ENCODE peak calls at places on chromosome 13, in eight cellular contexts. One of them, this sample, is unnamed.

GRCh38 chr13:34153428-34154180 is 335.7 kb downstream of the RFC3 start:
- DNase-seq in A549: no peak
- DNase-seq in hepatic stellate cell: no peak
- DNase-seq in MCF 10A: no peak
- DNase-seq in psoas muscle: no peak
- DNase-seq in stimulated activated CD8-positive, alpha-beta memory T cell treated with anti-CD3 and anti-CD28 coated beads, Interleukin-12 subunit alpha, Interleukin-12 subunit beta, amount 100 ng/mL, for 1 hour: no peak
- DNase-seq in mucosa of descending colon: no peak
- DNase-seq in T-helper 2 cell: no peak
- DNase-seq in this sample: no peak

GRCh38 chr13:23986619-23987018 is 89.3 kb upstream of the C1QTNF9B start:
- DNase-seq in A549: no peak
- DNase-seq in hepatic stellate cell: peak
- DNase-seq in mucosa of descending colon: no peak
- DNase-seq in MCF 10A: no peak
- DNase-seq in T-helper 2 cell: no peak
- DNase-seq in stimulated activated CD8-positive, alpha-beta memory T cell treated with anti-CD3 and anti-CD28 coated beads, Interleukin-12 subunit alpha, Interleukin-12 subunit beta, amount 100 ng/mL, for 1 hour: no peak
- DNase-seq in psoas muscle: no peak
- DNase-seq in this sample: no peak

GRCh38 chr13:114225610-114226009 is 9.1 kb upstream of the CDC16 start:
- DNase-seq in hepatic stellate cell: no peak
- DNase-seq in mucosa of descending colon: no peak
- DNase-seq in MCF 10A: no peak
- DNase-seq in psoas muscle: no peak
- DNase-seq in stimulated activated CD8-positive, alpha-beta memory T cell treated with anti-CD3 and anti-CD28 coated beads, Interleukin-12 subunit alpha, Interleukin-12 subunit beta, amount 100 ng/mL, for 1 hour: no peak
- DNase-seq in T-helper 2 cell: no peak
- DNase-seq in A549: no peak
- DNase-seq in this sample: no peak

GRCh38 chr13:42751693-42752092 is 29.7 kb upstream of the FAM216B start:
- DNase-seq in T-helper 2 cell: no peak
- DNase-seq in MCF 10A: no peak
- DNase-seq in mucosa of descending colon: no peak
- DNase-seq in A549: no peak
- DNase-seq in psoas muscle: no peak
- DNase-seq in stimulated activated CD8-positive, alpha-beta memory T cell treated with anti-CD3 and anti-CD28 coated beads, Interleukin-12 subunit alpha, Interleukin-12 subunit beta, amount 100 ng/mL, for 1 hour: no peak
- DNase-seq in hepatic stellate cell: no peak
- DNase-seq in this sample: no peak

GRCh38 chr13:30616927-30617314 is 799 bp upstream of the USPL1 start:
- DNase-seq in T-helper 2 cell: peak
- DNase-seq in stimulated activated CD8-positive, alpha-beta memory T cell treated with anti-CD3 and anti-CD28 coated beads, Interleukin-12 subunit alpha, Interleukin-12 subunit beta, amount 100 ng/mL, for 1 hour: no peak
- DNase-seq in A549: peak
- DNase-seq in MCF 10A: peak
- DNase-seq in mucosa of descending colon: no peak
- DNase-seq in psoas muscle: no peak
- DNase-seq in hepatic stellate cell: peak
- DNase-seq in this sample: no peak

GRCh38 chr13:52737900-52738299 is 1.7 kb downstream of the CNMD start:
- DNase-seq in MCF 10A: no peak
- DNase-seq in mucosa of descending colon: no peak
- DNase-seq in hepatic stellate cell: no peak
- DNase-seq in A549: no peak
- DNase-seq in psoas muscle: no peak
- DNase-seq in T-helper 2 cell: no peak
- DNase-seq in stimulated activated CD8-positive, alpha-beta memory T cell treated with anti-CD3 and anti-CD28 coated beads, Interleukin-12 subunit alpha, Interleukin-12 subunit beta, amount 100 ng/mL, for 1 hour: no peak
- DNase-seq in this sample: no peak

GRCh38 chr13:46179576-46180368 is 2.2 kb downstream of the LCP1 start:
- DNase-seq in mucosa of descending colon: peak
- DNase-seq in hepatic stellate cell: no peak
- DNase-seq in MCF 10A: no peak
- DNase-seq in psoas muscle: peak
- DNase-seq in A549: no peak
- DNase-seq in T-helper 2 cell: peak
- DNase-seq in stimulated activated CD8-positive, alpha-beta memory T cell treated with anti-CD3 and anti-CD28 coated beads, Interleukin-12 subunit alpha, Interleukin-12 subunit beta, amount 100 ng/mL, for 1 hour: peak
- DNase-seq in this sample: peak

GRCh38 chr13:94712812-94713555 is 639 bp upstream of the SOX21 start:
- DNase-seq in MCF 10A: peak
- DNase-seq in psoas muscle: peak
- DNase-seq in A549: peak
- DNase-seq in mucosa of descending colon: no peak
- DNase-seq in T-helper 2 cell: no peak
- DNase-seq in stimulated activated CD8-positive, alpha-beta memory T cell treated with anti-CD3 and anti-CD28 coated beads, Interleukin-12 subunit alpha, Interleukin-12 subunit beta, amount 100 ng/mL, for 1 hour: no peak
- DNase-seq in hepatic stellate cell: no peak
- DNase-seq in this sample: no peak

GRCh38 chr13:97237388-97237787 is 15.3 kb downstream of the MBNL2 start:
- DNase-seq in hepatic stellate cell: no peak
- DNase-seq in T-helper 2 cell: no peak
- DNase-seq in stimulated activated CD8-positive, alpha-beta memory T cell treated with anti-CD3 and anti-CD28 coated beads, Interleukin-12 subunit alpha, Interleukin-12 subunit beta, amount 100 ng/mL, for 1 hour: no peak
- DNase-seq in MCF 10A: no peak
- DNase-seq in A549: no peak
- DNase-seq in psoas muscle: no peak
- DNase-seq in mucosa of descending colon: no peak
- DNase-seq in this sample: no peak